ENCODE peak calls at places on chromosomes 16 and 17, in four cellular contexts. One of them, this sample, is unnamed.
A peak's percentile ranks its signal among the peaks of the same experiment; 100 is the strongest.

GRCh38 chr17:393806-394717 is 41.5 kb upstream of the RPH3AL start:
- DNase-seq in HL-60: no peak
- DNase-seq in activated naive CD4-positive, alpha-beta T cell: no peak
- DNase-seq in GM12891: no peak
- DNase-seq in this sample: no peak

GRCh38 chr16:24997665-24998064 is 17.5 kb downstream of the ARHGAP17 start:
- DNase-seq in HL-60: no peak
- DNase-seq in activated naive CD4-positive, alpha-beta T cell: no peak
- DNase-seq in GM12891: no peak
- DNase-seq in this sample: no peak

GRCh38 chr16:9904526-9904925 is 277.7 kb downstream of the GRIN2A start:
- DNase-seq in HL-60: no peak
- DNase-seq in activated naive CD4-positive, alpha-beta T cell: no peak
- DNase-seq in GM12891: no peak
- DNase-seq in this sample: no peak

GRCh38 chr16:2852731-2853507 is 5.1 kb downstream of the PRSS22 start:
- DNase-seq in HL-60: no peak
- DNase-seq in activated naive CD4-positive, alpha-beta T cell: no peak
- DNase-seq in GM12891: no peak
- DNase-seq in this sample: no peak

GRCh38 chr17:60563743-60564142 is 36.2 kb upstream of the PPM1D start:
- DNase-seq in HL-60: no peak
- DNase-seq in activated naive CD4-positive, alpha-beta T cell: no peak
- DNase-seq in GM12891: no peak
- DNase-seq in this sample: no peak

GRCh38 chr17:80786470-80786869 is 205.2 kb upstream of the CHMP6 start:
- DNase-seq in HL-60: no peak
- DNase-seq in activated naive CD4-positive, alpha-beta T cell: no peak
- DNase-seq in GM12891: no peak
- DNase-seq in this sample: no peak

GRCh38 chr17:46072998-46073397 is 73.9 kb downstream of the STH start:
- DNase-seq in HL-60: no peak
- DNase-seq in activated naive CD4-positive, alpha-beta T cell: no peak
- DNase-seq in GM12891: no peak
- DNase-seq in this sample: no peak

GRCh38 chr17:27333410-27333980 is 39.6 kb downstream of the WSB1 start:
- DNase-seq in HL-60: no peak
- DNase-seq in activated naive CD4-positive, alpha-beta T cell: no peak
- DNase-seq in GM12891: no peak
- DNase-seq in this sample: no peak

GRCh38 chr17:385195-385835 is 32.7 kb upstream of the RPH3AL start:
- DNase-seq in HL-60: no peak
- DNase-seq in activated naive CD4-positive, alpha-beta T cell: no peak
- DNase-seq in GM12891: peak; percentile 45
- DNase-seq in this sample: no peak

GRCh38 chr17:43212641-43213490 is 1.2 kb downstream of the TMEM106A start:
- DNase-seq in HL-60: no peak
- DNase-seq in activated naive CD4-positive, alpha-beta T cell: no peak
- DNase-seq in GM12891: no peak
- DNase-seq in this sample: no peak

GRCh38 chr17:40063915-40064531 is 1.3 kb downstream of the THRA start:
- DNase-seq in HL-60: no peak
- DNase-seq in activated naive CD4-positive, alpha-beta T cell: no peak
- DNase-seq in GM12891: no peak
- DNase-seq in this sample: no peak